ENCODE peak calls at places on chromosomes 5 and 9, in four cellular contexts. U, Q, B and W are unnamed samples.
A peak's percentile ranks its signal among the peaks of the same experiment; 100 is the strongest.

GRCh38 chr5:180591249-180591887 is at the start of gene SCGB3A1:
- DNase-seq in U (no peak), Q (no peak), B (no peak), W (no peak)

GRCh38 chr5:94524841-94525697 is 93.3 kb downstream of the KIAA0825 start:
- DNase-seq in U (no peak), Q (no peak), B (no peak), W (peak; percentile 33)

GRCh38 chr9:530681-531080 is 310.8 kb upstream of the DMRT1 start:
- DNase-seq in U (no peak), Q (no peak), B (peak; percentile 23), W (no peak)

GRCh38 chr9:88816591-88816990 is 174.7 kb upstream of the S1PR3 start:
- DNase-seq in U (no peak), Q (no peak), B (no peak), W (no peak)

GRCh38 chr5:59099270-59099994 is 516.6 kb downstream of the RAB3C start:
- DNase-seq in U (no peak), Q (peak; percentile 49), B (no peak), W (no peak)

GRCh38 chr9:94717656-94718225 is 8.8 kb upstream of the AOPEP start:
- DNase-seq in U (no peak), Q (no peak), B (peak; percentile 14), W (no peak)

GRCh38 chr9:110440796-110441195 is 103.1 kb upstream of the TXNDC8 start:
- DNase-seq in U (no peak), Q (no peak), B (no peak), W (no peak)

GRCh38 chr9:88614359-88614758 is 79.4 kb downstream of the NXNL2 start:
- DNase-seq in U (no peak), Q (no peak), B (no peak), W (no peak)

GRCh38 chr5:141512390-141513020 is 23.6 kb downstream of the PCDHGC5 start:
- DNase-seq in U (peak; percentile 87), Q (peak; percentile 72), B (peak; percentile 89), W (peak; percentile 81)

GRCh38 chr5:73365301-73365853 is 83.2 kb downstream of the FOXD1 start:
- DNase-seq in U (no peak), Q (peak; percentile 80), B (no peak), W (no peak)

GRCh38 chr9:112119225-112120045 is 55.7 kb downstream of the SUSD1 start:
- DNase-seq in U (no peak), Q (no peak), B (no peak), W (peak; percentile 48)